ENCODE peak calls at places on chromosome 17, in seven cellular contexts. B is GM12891, G is K562, R is GM12878, T is H1, V is SK-N-SH, X is HepG2. C is an unnamed sample.

GRCh38 chr17:74852237-74853047 is 7.2 kb downstream of the GRIN2C start:
- DNase-seq in B (no peak), G (peak; percentile 95), R (no peak), T (peak; percentile 71), V (peak; percentile 81), X (peak; percentile 67), C (no peak)

GRCh38 chr17:27345141-27345904 is 51.4 kb downstream of the WSB1 start:
- DNase-seq in B (no peak), G (peak; percentile 61), R (no peak), T (peak; percentile 81), V (no peak), X (no peak), C (no peak)

GRCh38 chr17:39606434-39607056 is 1.2 kb downstream of the NEUROD2 start:
- DNase-seq in B (no peak), G (no peak), R (no peak), T (no peak), V (no peak), X (no peak), C (no peak)

GRCh38 chr17:35738519-35739133 is 7.2 kb downstream of the RASL10B start:
- DNase-seq in B (no peak), G (no peak), R (no peak), T (no peak), V (no peak), X (no peak), C (no peak)

GRCh38 chr17:74524751-74525725 is 6.2 kb downstream of the CD300LB start:
- DNase-seq in B (no peak), G (no peak), R (no peak), T (no peak), V (peak; percentile 9), X (no peak), C (no peak)

GRCh38 chr17:36674278-36674650 is 72.9 kb downstream of the MRM1 start:
- DNase-seq in B (no peak), G (no peak), R (no peak), T (no peak), V (no peak), X (no peak), C (no peak)

GRCh38 chr17:68450391-68450790 is 6.9 kb downstream of the WIPI1 start:
- DNase-seq in B (no peak), G (no peak), R (no peak), T (no peak), V (no peak), X (no peak), C (no peak)

GRCh38 chr17:81162491-81162890 is 2.8 kb upstream of the PVALEF start:
- DNase-seq in B (no peak), G (no peak), R (no peak), T (no peak), V (no peak), X (no peak), C (no peak)

GRCh38 chr17:43714338-43715149 is 44.0 kb downstream of the SOST start:
- DNase-seq in B (no peak), G (no peak), R (no peak), T (no peak), V (no peak), X (no peak), C (no peak)

GRCh38 chr17:10127819-10128375 is 70.5 kb downstream of the GAS7 start:
- DNase-seq in B (no peak), G (no peak), R (no peak), T (peak; percentile 21), V (no peak), X (no peak), C (no peak)

GRCh38 chr17:10681866-10682446 is 15.4 kb downstream of the SCO1 start:
- DNase-seq in B (no peak), G (no peak), R (no peak), T (no peak), V (no peak), X (no peak), C (no peak)

GRCh38 chr17:74192950-74193781 is 10.3 kb upstream of the RPL38 start:
- DNase-seq in B (no peak), G (no peak), R (no peak), T (no peak), V (no peak), X (peak; percentile 75), C (no peak)

GRCh38 chr17:63116967-63117366 is 150.9 kb downstream of the TANC2 start:
- DNase-seq in B (no peak), G (peak; percentile 8), R (no peak), T (no peak), V (peak; percentile 83), X (no peak), C (no peak)

GRCh38 chr17:43665038-43665386 is 3.3 kb upstream of the MEOX1 start:
- DNase-seq in B (no peak), G (no peak), R (no peak), T (no peak), V (no peak), X (no peak), C (no peak)

GRCh38 chr17:41392278-41392677 is 5.1 kb downstream of the KRT31 start:
- DNase-seq in B (no peak), G (no peak), R (no peak), T (no peak), V (no peak), X (no peak), C (no peak)

GRCh38 chr17:69064476-69064875 is 3.7 kb upstream of the ABCA9 start:
- DNase-seq in B (no peak), G (no peak), R (no peak), T (no peak), V (no peak), X (no peak), C (no peak)

GRCh38 chr17:82884923-82885322 is 45.1 kb upstream of the ZNF750 start:
- DNase-seq in B (peak; percentile 54), G (no peak), R (no peak), T (no peak), V (no peak), X (no peak), C (no peak)

GRCh38 chr17:81290230-81290629 is 4.9 kb downstream of the SLC38A10 start:
- DNase-seq in B (no peak), G (no peak), R (no peak), T (no peak), V (no peak), X (no peak), C (no peak)

GRCh38 chr17:32746280-32746679 is 130.6 kb downstream of the MYO1D start:
- DNase-seq in B (no peak), G (no peak), R (no peak), T (no peak), V (no peak), X (no peak), C (no peak)

DNA sequence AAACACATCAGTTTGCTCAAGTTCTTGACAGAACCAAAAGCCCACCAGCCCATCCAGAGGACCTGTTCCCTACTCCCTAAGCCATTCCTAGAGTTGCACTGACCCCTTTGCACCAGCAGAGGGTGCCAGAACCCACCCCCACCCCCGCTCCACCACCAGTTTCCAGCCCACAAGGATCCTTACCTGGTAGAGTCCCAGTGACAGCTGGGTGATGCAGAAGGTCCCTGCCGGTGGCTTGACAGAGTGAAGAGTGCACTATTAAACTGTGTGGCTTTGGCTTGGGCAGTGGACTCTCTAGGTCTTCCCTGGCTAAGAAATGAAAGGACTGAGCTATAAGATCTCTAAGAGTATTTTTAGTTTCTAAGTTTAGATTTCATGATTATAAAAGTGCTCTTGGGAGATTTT is 73.3 kb upstream of the MTMR4 start:
- DNase-seq in B (peak; percentile 46), G (peak; percentile 90), R (no peak), T (peak; percentile 46), V (peak; percentile 88), X (peak; percentile 63), C (peak; percentile 50)
- TF ChIP-seq POLR2AphosphoS5 in B (no peak), G (no peak), R (no peak), T (no peak), V (no peak), X (no peak), C (no peak)

DNA sequence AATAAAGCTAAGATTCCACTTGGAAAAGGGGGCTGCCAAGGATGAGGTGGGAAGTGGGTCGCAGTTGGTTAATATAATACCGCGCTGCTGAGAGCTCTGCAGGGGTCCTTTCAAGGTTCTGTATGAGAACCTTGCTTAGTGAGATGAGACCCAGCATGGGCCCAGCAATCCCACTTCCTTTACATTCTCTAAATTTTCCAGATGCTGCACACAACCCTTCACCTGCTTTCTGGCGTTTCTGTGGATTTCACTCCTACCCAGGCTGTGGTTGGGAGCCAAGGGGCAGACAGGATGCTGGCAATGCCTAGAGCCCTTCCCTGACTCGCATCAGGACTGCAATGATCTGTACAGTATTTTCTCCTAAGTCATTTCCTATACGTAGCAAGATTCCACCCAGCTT is 10.1 kb upstream of the PIPOX start:
- DNase-seq in B (no peak), G (no peak), R (no peak), T (no peak), V (no peak), X (no peak), C (no peak)
- TF ChIP-seq TAF1 in B (no peak), G (no peak), R (no peak), T (no peak), V (no peak), X (no peak), C (no peak)

GRCh38 chr17:61817452-61817851 is 45.9 kb downstream of the BRIP1 start:
- DNase-seq in B (no peak), G (no peak), R (no peak), T (no peak), V (no peak), X (no peak), C (no peak)

GRCh38 chr17:61818225-61818624 is 45.1 kb downstream of the BRIP1 start:
- DNase-seq in B (no peak), G (no peak), R (no peak), T (no peak), V (no peak), X (no peak), C (no peak)

GRCh38 chr17:61816538-61816937 is 46.8 kb downstream of the BRIP1 start:
- DNase-seq in B (no peak), G (no peak), R (no peak), T (no peak), V (no peak), X (no peak), C (no peak)

GRCh38 chr17:61814485-61814884 is 48.8 kb downstream of the BRIP1 start:
- DNase-seq in B (no peak), G (no peak), R (no peak), T (no peak), V (no peak), X (no peak), C (no peak)

DNA sequence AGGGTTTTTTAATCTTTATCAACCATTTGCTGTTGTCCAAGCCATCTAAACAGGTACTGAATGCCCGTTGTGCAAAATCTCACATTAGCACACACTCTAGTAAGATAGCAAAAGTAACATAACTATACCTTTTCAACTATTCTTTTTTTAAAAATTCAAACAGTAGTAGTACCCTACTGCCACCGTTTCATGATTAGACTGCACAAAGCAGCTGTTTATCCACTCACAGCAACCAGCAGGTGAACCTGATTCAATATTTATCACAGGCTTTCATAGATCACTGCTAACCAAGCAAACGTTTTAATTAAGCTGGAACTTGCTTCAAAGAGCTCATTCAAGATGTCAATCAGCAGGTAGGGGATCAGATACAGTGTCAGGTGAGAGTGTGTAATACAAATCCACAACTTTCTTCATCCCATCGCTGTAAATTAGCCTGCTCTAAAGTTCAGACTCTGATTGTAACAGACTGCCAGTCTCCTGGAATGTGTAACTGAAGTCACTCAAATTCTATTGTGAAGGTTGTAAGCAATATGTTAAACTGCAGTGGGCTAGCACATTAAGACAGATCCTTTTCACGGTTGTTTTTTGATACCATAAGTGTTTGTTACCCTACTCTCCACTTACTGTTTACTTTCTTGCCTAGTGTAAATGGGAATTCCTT is 47.3 kb downstream of the BRIP1 start:
- DNase-seq in B (no peak), G (no peak), R (no peak), T (no peak), V (no peak), X (no peak), C (no peak)
- TF ChIP-seq POLR2AphosphoS5 in B (no peak), G (no peak), R (no peak), T (no peak), V (no peak), X (no peak), C (no peak)

GRCh38 chr17:15377608-15378007 is 36.2 kb upstream of the TEKT3 start:
- DNase-seq in B (no peak), G (no peak), R (no peak), T (no peak), V (no peak), X (peak; percentile 89), C (no peak)
- TF ChIP-seq TAF1 in B (no peak), G (no peak), R (no peak), T (no peak), V (no peak), X (no peak), C (no peak)

C was measured in GM12892.